ENCODE peak calls at places on chromosomes 16 and 17, in six cellular contexts. Q is H1, M is MM.1S, S is endothelial cell of umbilical vein, K is PC-3, L is hepatocyte. A is an unnamed sample.

GRCh38 chr16:75264531-75264998 is 13.1 kb upstream of the BCAR1 start:
- DNase-seq in S (peak; percentile 70), Q (no peak), K (no peak), L (peak; percentile 30), M (no peak), A (no peak)

GRCh38 chr17:41785876-41786226 is 660 bp downstream of the JUP start:
- DNase-seq in L (peak; percentile 86), K (peak; percentile 77), S (peak; percentile 38), M (peak; percentile 6), Q (peak; percentile 76), A (peak; percentile 9)

GRCh38 chr17:69733171-69734014 is 318.9 kb downstream of the MAP2K6 start:
- DNase-seq in L (peak; percentile 43), K (peak; percentile 78), S (peak; percentile 67), Q (no peak), M (peak; percentile 24), A (peak; percentile 26)

GRCh38 chr17:78013683-78014467 is 55.4 kb downstream of the TNRC6C start:
- DNase-seq in M (peak; percentile 69), S (peak; percentile 74), Q (peak; percentile 57), L (peak; percentile 82), K (peak; percentile 85), A (peak; percentile 82)

GRCh38 chr17:28346199-28346580 is 10.6 kb downstream of the TNFAIP1 start:
- DNase-seq in M (no peak), Q (no peak), L (no peak), S (peak; percentile 32), K (no peak), A (no peak)

GRCh38 chr16:66551362-66551761 is 1.0 kb upstream of the CKLF start:
- DNase-seq in K (peak; percentile 37), S (peak; percentile 24), M (peak; percentile 74), L (peak; percentile 37), Q (no peak), A (peak; percentile 78)

GRCh38 chr17:77602062-77602746 is 356.3 kb upstream of the TNRC6C start:
- DNase-seq in Q (peak; percentile 38), K (no peak), M (no peak), S (no peak), L (peak; percentile 58), A (no peak)

GRCh38 chr16:4935231-4935855 is 1.6 kb downstream of the PPL start:
- DNase-seq in L (peak; percentile 61), M (no peak), Q (no peak), S (no peak), K (no peak), A (no peak)

GRCh38 chr17:7246779-7247178 is 4.5 kb upstream of the GABARAP start:
- DNase-seq in M (no peak), K (no peak), L (peak; percentile 4), S (no peak), Q (no peak), A (no peak)

GRCh38 chr16:27444470-27444869 is 42.5 kb downstream of the IL21R start:
- DNase-seq in S (no peak), L (no peak), M (no peak), K (no peak), Q (no peak), A (no peak)

GRCh38 chr17:43714338-43715149 is 44.0 kb downstream of the SOST start:
- DNase-seq in S (peak; percentile 14), M (no peak), Q (no peak), L (no peak), K (peak; percentile 60), A (no peak)

GRCh38 chr17:9334536-9335446 is 240.8 kb downstream of the STX8 start:
- DNase-seq in L (peak; percentile 26), M (no peak), K (peak; percentile 5), S (no peak), Q (no peak), A (no peak)

GRCh38 chr16:11757671-11758545 is 15.3 kb upstream of the TXNDC11 start:
- DNase-seq in Q (peak; percentile 19), M (no peak), S (peak; percentile 64), L (peak; percentile 55), K (peak; percentile 66), A (no peak)

GRCh38 chr16:1993731-1994131 is 4.0 kb downstream of the SYNGR3 start:
- DNase-seq in M (no peak), S (no peak), K (peak; percentile 79), Q (no peak), L (no peak), A (no peak)

GRCh38 chr17:7046127-7046724 is 2.3 kb upstream of the SLC16A11 start:
- DNase-seq in Q (peak; percentile 72), M (no peak), S (no peak), K (peak; percentile 86), L (peak; percentile 91), A (no peak)

GRCh38 chr16:77273815-77274214 is 74.6 kb downstream of the SYCE1L start:
- DNase-seq in Q (no peak), L (no peak), S (no peak), M (no peak), K (peak; percentile 36), A (no peak)

GRCh38 chr17:43983515-43984411 is 20.7 kb upstream of the NAGS start:
- DNase-seq in K (no peak), M (no peak), S (no peak), Q (peak; percentile 82), L (peak; percentile 68), A (no peak)

GRCh38 chr16:19844945-19845641 is 39.6 kb downstream of the GPRC5B start:
- DNase-seq in S (no peak), Q (no peak), K (peak; percentile 53), L (peak; percentile 54), M (no peak), A (no peak)

GRCh38 chr17:42291136-42291535 is 2.8 kb downstream of the STAT5A start:
- DNase-seq in K (no peak), L (no peak), Q (no peak), M (no peak), S (peak; percentile 45), A (no peak)

GRCh38 chr16:73053379-73054130 is 5.6 kb upstream of the ZFHX3 start:
- DNase-seq in K (peak; percentile 78), M (no peak), L (no peak), Q (no peak), S (peak; percentile 86), A (peak; percentile 73)

GRCh38 chr16:83779881-83780280 is 27.9 kb upstream of the HSBP1 start:
- DNase-seq in Q (no peak), M (no peak), S (peak; percentile 84), L (no peak), K (peak; percentile 25), A (no peak)

DNA sequence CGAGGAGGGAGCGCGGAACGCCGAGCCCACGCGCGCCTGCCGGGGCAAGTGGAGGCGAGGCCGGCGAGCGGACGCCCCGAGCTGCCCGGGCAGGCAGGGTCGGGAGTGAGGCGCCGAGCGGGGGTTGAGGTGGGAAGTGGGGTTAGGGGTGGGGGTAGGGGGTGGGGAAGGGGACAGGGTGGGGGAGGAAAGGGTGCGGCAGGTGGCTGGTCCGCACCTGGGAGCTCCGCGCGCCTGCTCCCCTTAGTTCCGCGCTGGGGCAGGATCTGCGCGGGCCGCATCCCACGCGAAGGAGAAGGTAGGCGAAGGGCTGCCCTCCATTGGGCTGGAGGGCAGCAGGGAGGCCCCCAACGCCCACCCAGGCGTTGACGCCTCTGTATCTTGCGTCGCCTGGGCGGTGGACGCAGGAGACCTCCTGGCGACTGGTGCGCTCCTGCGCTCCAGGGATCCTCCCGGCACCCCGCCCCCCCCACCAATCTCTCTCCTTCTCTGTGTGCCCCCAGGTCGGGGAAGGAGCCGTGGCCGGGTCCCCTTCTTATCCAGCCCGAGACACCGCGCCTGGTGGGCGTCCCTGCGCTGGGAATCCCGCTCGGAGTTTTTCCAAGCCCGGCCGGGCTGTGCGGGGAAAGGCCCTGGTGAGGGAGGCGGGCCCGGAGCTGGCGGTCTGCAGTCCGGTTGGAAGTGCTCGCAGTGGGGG is 51.3 kb upstream of the AMZ2 start:
- DNase-seq in Q (no peak), S (no peak), M (no peak), L (peak; percentile 15), K (no peak), A (no peak)
- TF ChIP-seq EZH2 in Q (peak; percentile 84), S (peak; percentile 89), M (no peak), L (peak; percentile 52), K (peak; percentile 68), A (peak; percentile 22)

GRCh38 chr16:23537390-23537789 is 19.8 kb downstream of the EARS2 start:
- DNase-seq in L (no peak), M (no peak), Q (no peak), K (no peak), S (no peak), A (no peak)
- H3K36me3 ChIP-seq in L (no peaks in the 10 kb centered on the region), M (peaks cover 9% of the 10 kb centered on the region), Q (peaks cover 40% of the 10 kb centered on the region), K (peaks cover 6% of the 10 kb centered on the region), S (peaks cover 7% of the 10 kb centered on the region), A (peaks cover 45% of the 10 kb centered on the region)

GRCh38 chr17:74859439-74860228 is at the start of gene GRIN2C:
- DNase-seq in Q (peak; percentile 69), L (peak; percentile 42), K (no peak), M (no peak), S (no peak), A (peak; percentile 39)
- H3K4me3 ChIP-seq in Q (peak within 1 kb of the TSS; percentile 26), L (peak within 1 kb of the TSS; percentile 39), K (peak within 1 kb of the TSS; percentile 54), M (peak within 1 kb of the TSS; percentile 36), S (no peak within 1 kb of the TSS), A (peak within 1 kb of the TSS; percentile 49)

GRCh38 chr17:36542755-36543154 is 2.0 kb upstream of the GGNBP2 start:
- DNase-seq in S (no peak), L (no peak), K (no peak), Q (no peak), M (no peak), A (no peak)

GRCh38 chr17:36545093-36545464 is 360 bp downstream of the GGNBP2 start:
- DNase-seq in S (no peak), Q (no peak), M (no peak), L (no peak), K (no peak), A (no peak)

GRCh38 chr17:36544320-36545092 is at the start of gene GGNBP2:
- DNase-seq in L (peak; percentile 98), K (peak; percentile 83), S (peak; percentile 88), M (peak; percentile 90), Q (peak; percentile 95), A (peak; percentile 92)

GRCh38 chr17:36545465-36546417 is 1.0 kb downstream of the GGNBP2 start:
- DNase-seq in Q (peak; percentile 98), L (peak; percentile 99), M (peak; percentile 97), K (peak; percentile 93), S (peak; percentile 96), A (peak; percentile 95)

DNA sequence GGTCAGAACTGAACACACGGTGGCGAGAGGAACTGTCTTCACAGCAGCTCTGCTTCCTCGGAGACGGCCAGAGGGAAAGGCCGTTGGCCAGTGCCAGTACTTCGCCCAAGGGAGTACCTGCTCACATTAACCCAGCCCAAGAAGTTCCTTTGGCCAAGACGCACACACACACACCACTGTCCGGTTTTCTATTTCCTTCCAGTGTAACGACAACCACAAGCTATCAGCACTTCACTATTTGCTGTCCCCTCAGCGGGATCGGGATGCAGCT is 735 bp upstream of the GGNBP2 start:
- DNase-seq in S (peak; percentile 67), K (peak; percentile 39), Q (no peak), M (peak; percentile 69), L (peak; percentile 72), A (peak; percentile 1)
- TF ChIP-seq EZH2 in S (no peak), K (no peak), Q (no peak), M (no peak), L (no peak), A (no peak)